ENCODE peak calls at places on chromosomes 6 and 20, in nine cellular contexts. One of them, this sample, is unnamed.
A peak's percentile ranks its signal among the peaks of the same experiment; 100 is the strongest.

GRCh38 chr6:18047406-18047805 is 60.0 kb upstream of the KIF13A start:
- DNase-seq in SK-MEL-5: no peak
- DNase-seq in tibial artery: no peak
- DNase-seq in hepatic stellate cell: no peak
- DNase-seq in NCI-H1417: no peak
- DNase-seq in fibroblast of pulmonary artery: peak; percentile 30
- DNase-seq in stimulated activated CD4-positive, alpha-beta T cell treated with anti-CD3 and anti-CD28 coated beads, Interleukin-4, amount 100 ng/mL, for 48 hours: no peak
- DNase-seq in GM23338: no peak
- DNase-seq in NCI-H524: no peak
- DNase-seq in this sample: no peak

GRCh38 chr6:37535701-37536461 is 36.2 kb upstream of the CCDC167 start:
- DNase-seq in SK-MEL-5: no peak
- DNase-seq in tibial artery: no peak
- DNase-seq in hepatic stellate cell: no peak
- DNase-seq in NCI-H1417: peak; percentile 86
- DNase-seq in fibroblast of pulmonary artery: no peak
- DNase-seq in stimulated activated CD4-positive, alpha-beta T cell treated with anti-CD3 and anti-CD28 coated beads, Interleukin-4, amount 100 ng/mL, for 48 hours: no peak
- DNase-seq in GM23338: peak; percentile 64
- DNase-seq in NCI-H524: peak; percentile 36
- DNase-seq in this sample: no peak

GRCh38 chr20:35077341-35077740 is 15.3 kb downstream of the TRPC4AP start:
- DNase-seq in SK-MEL-5: no peak
- DNase-seq in tibial artery: no peak
- DNase-seq in hepatic stellate cell: no peak
- DNase-seq in NCI-H1417: no peak
- DNase-seq in fibroblast of pulmonary artery: no peak
- DNase-seq in stimulated activated CD4-positive, alpha-beta T cell treated with anti-CD3 and anti-CD28 coated beads, Interleukin-4, amount 100 ng/mL, for 48 hours: no peak
- DNase-seq in GM23338: no peak
- DNase-seq in NCI-H524: no peak
- DNase-seq in this sample: no peak

GRCh38 chr20:31677553-31678260 is 40.0 kb downstream of the COX4I2 start:
- DNase-seq in SK-MEL-5: no peak
- DNase-seq in tibial artery: no peak
- DNase-seq in hepatic stellate cell: no peak
- DNase-seq in NCI-H1417: no peak
- DNase-seq in fibroblast of pulmonary artery: no peak
- DNase-seq in stimulated activated CD4-positive, alpha-beta T cell treated with anti-CD3 and anti-CD28 coated beads, Interleukin-4, amount 100 ng/mL, for 48 hours: no peak
- DNase-seq in GM23338: no peak
- DNase-seq in NCI-H524: no peak
- DNase-seq in this sample: no peak

GRCh38 chr20:45489083-45489531 is 19.6 kb downstream of the WFDC2 start:
- DNase-seq in SK-MEL-5: no peak
- DNase-seq in tibial artery: no peak
- DNase-seq in hepatic stellate cell: no peak
- DNase-seq in NCI-H1417: no peak
- DNase-seq in fibroblast of pulmonary artery: no peak
- DNase-seq in stimulated activated CD4-positive, alpha-beta T cell treated with anti-CD3 and anti-CD28 coated beads, Interleukin-4, amount 100 ng/mL, for 48 hours: no peak
- DNase-seq in GM23338: peak; percentile 18
- DNase-seq in NCI-H524: no peak
- DNase-seq in this sample: no peak

GRCh38 chr6:39375405-39375804 is 52.9 kb upstream of the KCNK16 start:
- DNase-seq in SK-MEL-5: no peak
- DNase-seq in tibial artery: no peak
- DNase-seq in hepatic stellate cell: no peak
- DNase-seq in NCI-H1417: no peak
- DNase-seq in fibroblast of pulmonary artery: no peak
- DNase-seq in stimulated activated CD4-positive, alpha-beta T cell treated with anti-CD3 and anti-CD28 coated beads, Interleukin-4, amount 100 ng/mL, for 48 hours: no peak
- DNase-seq in GM23338: no peak
- DNase-seq in NCI-H524: no peak
- DNase-seq in this sample: no peak

GRCh38 chr20:16397053-16397452 is 176.2 kb downstream of the KIF16B start:
- DNase-seq in SK-MEL-5: no peak
- DNase-seq in tibial artery: peak; percentile 55
- DNase-seq in hepatic stellate cell: no peak
- DNase-seq in NCI-H1417: no peak
- DNase-seq in fibroblast of pulmonary artery: peak; percentile 46
- DNase-seq in stimulated activated CD4-positive, alpha-beta T cell treated with anti-CD3 and anti-CD28 coated beads, Interleukin-4, amount 100 ng/mL, for 48 hours: no peak
- DNase-seq in GM23338: no peak
- DNase-seq in NCI-H524: no peak
- DNase-seq in this sample: peak; percentile 58

GRCh38 chr6:155314773-155315515 is 660 bp upstream of the TFB1M start:
- DNase-seq in SK-MEL-5: peak; percentile 90
- DNase-seq in tibial artery: peak; percentile 67
- DNase-seq in hepatic stellate cell: peak; percentile 37
- DNase-seq in NCI-H1417: peak; percentile 99
- DNase-seq in fibroblast of pulmonary artery: peak; percentile 94
- DNase-seq in stimulated activated CD4-positive, alpha-beta T cell treated with anti-CD3 and anti-CD28 coated beads, Interleukin-4, amount 100 ng/mL, for 48 hours: peak; percentile 59
- DNase-seq in GM23338: no peak
- DNase-seq in NCI-H524: peak; percentile 94
- DNase-seq in this sample: peak; percentile 65

GRCh38 chr6:56860466-56860865 is 94.4 kb upstream of the BEND6 start:
- DNase-seq in SK-MEL-5: no peak
- DNase-seq in tibial artery: no peak
- DNase-seq in hepatic stellate cell: no peak
- DNase-seq in NCI-H1417: peak; percentile 62
- DNase-seq in fibroblast of pulmonary artery: peak; percentile 44
- DNase-seq in stimulated activated CD4-positive, alpha-beta T cell treated with anti-CD3 and anti-CD28 coated beads, Interleukin-4, amount 100 ng/mL, for 48 hours: no peak
- DNase-seq in GM23338: no peak
- DNase-seq in NCI-H524: no peak
- DNase-seq in this sample: no peak

GRCh38 chr6:107917468-107918375 is 40.3 kb downstream of the SEC63 start:
- DNase-seq in SK-MEL-5: no peak
- DNase-seq in tibial artery: no peak
- DNase-seq in hepatic stellate cell: no peak
- DNase-seq in NCI-H1417: peak; percentile 33
- DNase-seq in fibroblast of pulmonary artery: no peak
- DNase-seq in stimulated activated CD4-positive, alpha-beta T cell treated with anti-CD3 and anti-CD28 coated beads, Interleukin-4, amount 100 ng/mL, for 48 hours: no peak
- DNase-seq in GM23338: peak; percentile 66
- DNase-seq in NCI-H524: no peak
- DNase-seq in this sample: no peak

GRCh38 chr6:161406633-161407032 is 132.8 kb upstream of the AGPAT4 start:
- DNase-seq in SK-MEL-5: peak; percentile 59
- DNase-seq in tibial artery: no peak
- DNase-seq in hepatic stellate cell: peak; percentile 14
- DNase-seq in NCI-H1417: peak; percentile 54
- DNase-seq in fibroblast of pulmonary artery: peak; percentile 87
- DNase-seq in stimulated activated CD4-positive, alpha-beta T cell treated with anti-CD3 and anti-CD28 coated beads, Interleukin-4, amount 100 ng/mL, for 48 hours: no peak
- DNase-seq in GM23338: no peak
- DNase-seq in NCI-H524: no peak
- DNase-seq in this sample: no peak

GRCh38 chr6:31949926-31950548 is 4.1 kb downstream of the CFB start:
- DNase-seq in SK-MEL-5: no peak
- DNase-seq in tibial artery: no peak
- DNase-seq in hepatic stellate cell: no peak
- DNase-seq in NCI-H1417: no peak
- DNase-seq in fibroblast of pulmonary artery: no peak
- DNase-seq in stimulated activated CD4-positive, alpha-beta T cell treated with anti-CD3 and anti-CD28 coated beads, Interleukin-4, amount 100 ng/mL, for 48 hours: no peak
- DNase-seq in GM23338: no peak
- DNase-seq in NCI-H524: no peak
- DNase-seq in this sample: no peak

GRCh38 chr6:92779758-92780157 is 639.6 kb downstream of the EPHA7 start:
- DNase-seq in SK-MEL-5: peak; percentile 55
- DNase-seq in tibial artery: peak; percentile 20
- DNase-seq in hepatic stellate cell: no peak
- DNase-seq in NCI-H1417: peak; percentile 90
- DNase-seq in fibroblast of pulmonary artery: peak; percentile 62
- DNase-seq in stimulated activated CD4-positive, alpha-beta T cell treated with anti-CD3 and anti-CD28 coated beads, Interleukin-4, amount 100 ng/mL, for 48 hours: no peak
- DNase-seq in GM23338: no peak
- DNase-seq in NCI-H524: no peak
- DNase-seq in this sample: peak; percentile 16

GRCh38 chr6:157961829-157962228 is 19.8 kb upstream of the SYNJ2 start:
- DNase-seq in SK-MEL-5: no peak
- DNase-seq in tibial artery: no peak
- DNase-seq in hepatic stellate cell: no peak
- DNase-seq in NCI-H1417: no peak
- DNase-seq in fibroblast of pulmonary artery: no peak
- DNase-seq in stimulated activated CD4-positive, alpha-beta T cell treated with anti-CD3 and anti-CD28 coated beads, Interleukin-4, amount 100 ng/mL, for 48 hours: no peak
- DNase-seq in GM23338: no peak
- DNase-seq in NCI-H524: no peak
- DNase-seq in this sample: no peak